ENCODE peak calls at places on chromosomes 3 and 15, in seven cellular contexts. T is esophagus squamous epithelium, K is thyroid gland, J is mucosa of descending colon, F is heart right ventricle, R is AG04450, X is IMR-90. S is an unnamed sample.

GRCh38 chr3:79052054-79052681 is 715.6 kb downstream of the ROBO1 start:
- DNase-seq in T (no peak), K (no peak), J (no peak), F (no peak), R (no peak), X (no peak), S (no peak)

GRCh38 chr15:71114887-71115566 is at the start of gene THSD4:
- DNase-seq in T (no peak), K (peak), J (peak), F (peak), R (no peak), X (peak), S (peak)

GRCh38 chr15:33021806-33022389 is 172.6 kb downstream of the FMN1 start:
- DNase-seq in T (no peak), K (peak), J (no peak), F (peak), R (peak), X (peak), S (peak)

GRCh38 chr3:95387242-95388021 is 1324.6 kb downstream of the NSUN3 start:
- DNase-seq in T (no peak), K (no peak), J (no peak), F (no peak), R (no peak), X (no peak), S (no peak)

GRCh38 chr15:29821416-29822099 is 710 bp downstream of the TJP1 start:
- DNase-seq in T (no peak), K (peak), J (peak), F (peak), R (peak), X (peak), S (peak)

GRCh38 chr3:11558918-11559815 is 84.5 kb downstream of the VGLL4 start:
- DNase-seq in T (no peak), K (no peak), J (no peak), F (no peak), R (no peak), X (no peak), S (no peak)

GRCh38 chr15:85282504-85283115 is 97.8 kb upstream of the AKAP13 start:
- DNase-seq in T (no peak), K (peak), J (no peak), F (no peak), R (peak), X (peak), S (peak)

GRCh38 chr3:39147711-39148115 is 5.7 kb downstream of the CSRNP1 start:
- DNase-seq in T (no peak), K (no peak), J (peak), F (peak), R (no peak), X (peak), S (no peak)

GRCh38 chr3:134685881-134686802 is 35.3 kb upstream of the KY start:
- DNase-seq in T (no peak), K (no peak), J (no peak), F (no peak), R (peak), X (peak), S (no peak)

GRCh38 chr3:170858599-170858998 is 11.4 kb downstream of the RPL22L1 start:
- DNase-seq in T (no peak), K (no peak), J (no peak), F (no peak), R (no peak), X (no peak), S (no peak)

GRCh38 chr3:47877288-47877687 is 74.3 kb downstream of the DHX30 start:
- DNase-seq in T (no peak), K (no peak), J (no peak), F (no peak), R (no peak), X (peak), S (peak)

GRCh38 chr15:61169904-61170695 is 59.0 kb downstream of the RORA start:
- DNase-seq in T (no peak), K (no peak), J (no peak), F (no peak), R (no peak), X (no peak), S (no peak)
- TF ChIP-seq CTCF in T (no peak), K (no peak), J (no peak), F (no peak), R (no peak), X (no peak), S (no peak)

DNA sequence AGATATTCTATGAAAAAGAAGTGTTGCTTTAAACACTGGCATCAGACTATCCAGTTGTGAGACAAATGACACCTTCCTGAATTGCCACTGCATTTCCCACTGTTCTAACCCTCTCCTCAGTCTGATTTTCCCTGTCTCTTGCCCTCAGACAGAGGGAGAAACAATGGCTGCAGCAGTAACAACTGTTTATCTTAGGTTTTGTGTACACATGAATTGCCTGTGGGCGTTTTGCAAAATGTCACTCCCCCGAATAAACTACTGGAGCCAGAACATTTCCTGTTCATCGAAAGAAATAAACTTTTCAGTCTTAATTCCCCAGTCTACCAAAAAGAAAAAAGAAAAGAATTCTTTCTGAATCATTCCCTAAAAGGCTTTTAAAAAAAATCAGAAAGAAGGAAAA is 155.1 kb downstream of the MAGI1 start:
- DNase-seq in T (no peak), K (no peak), J (no peak), F (no peak), R (no peak), X (peak), S (peak)
- H3K4me3 ChIP-seq in T (no peak), K (no peak), J (no peak), F (no peak), R (peak), X (peak), S (no peak)

GRCh38 chr15:70099167-70099965 is 1.6 kb upstream of the TLE3 start:
- DNase-seq in T (peak), K (peak), J (peak), F (peak), R (peak), X (peak), S (peak)
- TF ChIP-seq CTCF in T (no peak), K (no peak), J (no peak), F (no peak), R (no peak), X (no peak), S (no peak)

DNA sequence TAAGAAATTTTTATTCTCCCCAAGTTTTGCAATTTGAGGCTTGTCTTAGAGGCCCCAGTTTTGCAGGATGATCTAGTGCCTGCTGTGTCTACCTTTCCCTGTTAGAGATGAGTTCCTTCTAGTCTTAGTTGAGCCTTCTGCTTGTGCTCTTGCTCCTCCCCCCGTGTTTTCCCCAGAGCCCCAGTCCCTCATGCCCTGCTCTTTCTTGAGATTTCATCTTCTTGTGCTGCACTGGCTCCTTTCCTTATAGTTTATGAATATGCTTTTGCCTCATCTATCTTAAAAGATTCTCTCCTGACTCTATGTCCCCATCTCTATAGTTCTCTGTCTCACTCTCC is 4.7 kb downstream of the GAP43 start:
- DNase-seq in T (no peak), K (no peak), J (no peak), F (no peak), R (no peak), X (no peak), S (no peak)
- H3K4me3 ChIP-seq in T (no peak), K (no peak), J (no peak), F (no peak), R (no peak), X (no peak), S (no peak)

GRCh38 chr3:129233538-129233937 is 15.9 kb upstream of the COPG1 start:
- DNase-seq in T (peak), K (no peak), J (no peak), F (peak), R (no peak), X (no peak), S (no peak)
- TF ChIP-seq CTCF in T (no peak), K (no peak), J (no peak), F (no peak), R (no peak), X (no peak), S (no peak)

GRCh38 chr3:159911011-159911663 is 77.5 kb upstream of the IL12A start:
- DNase-seq in T (no peak), K (no peak), J (no peak), F (no peak), R (no peak), X (no peak), S (no peak)
- H3K4me3 ChIP-seq in T (no peak), K (no peak), J (no peak), F (peak), R (no peak), X (no peak), S (no peak)

GRCh38 chr3:180600473-180600872 is 1.5 kb upstream of the TTC14 start:
- DNase-seq in T (no peak), K (no peak), J (no peak), F (no peak), R (no peak), X (no peak), S (no peak)

GRCh38 chr3:180601688-180602666 is at the start of gene TTC14:
- DNase-seq in T (peak), K (peak), J (peak), F (peak), R (peak), X (peak), S (peak)
- TF ChIP-seq CTCF in T (no peak), K (no peak), J (no peak), F (no peak), R (no peak), X (no peak), S (no peak)

DNA sequence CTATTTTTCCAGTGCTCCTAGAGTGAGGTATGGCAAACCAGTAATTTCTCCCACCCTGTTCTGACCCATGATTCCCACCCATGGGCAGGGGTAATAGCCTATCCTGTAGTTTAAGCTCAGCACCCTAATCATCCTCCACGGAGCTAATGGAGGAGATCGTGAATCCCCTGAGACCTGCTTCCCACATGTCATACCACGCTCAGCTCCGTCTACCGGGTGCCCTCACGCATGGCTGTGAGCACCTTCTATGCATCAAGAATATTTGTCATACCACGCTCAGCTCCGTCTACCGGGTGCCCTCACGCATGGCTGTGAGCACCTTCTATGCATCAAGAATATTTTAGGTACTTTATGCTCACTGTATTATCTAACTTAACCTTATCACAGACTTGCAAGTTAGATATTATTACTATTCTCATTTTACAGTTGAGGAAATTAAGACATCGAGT is 104.7 kb upstream of the PFN2 start:
- DNase-seq in T (no peak), K (no peak), J (no peak), F (no peak), R (no peak), X (no peak), S (no peak)
- H3K4me3 ChIP-seq in T (no peak), K (no peak), J (no peak), F (no peak), R (no peak), X (no peak), S (no peak)

S was measured in epithelial cell of esophagus.